ENCODE peak calls at places on chromosomes 11 and 22, in ten cellular contexts. One of them, this sample, is unnamed.

GRCh38 chr11:115699733-115700132 is 195.5 kb upstream of the CADM1 start:
- DNase-seq in endothelial cell: no peak
- DNase-seq in brain microvascular endothelial cell: no peak
- DNase-seq in body of pancreas: no peak
- DNase-seq in MM.1S: no peak
- DNase-seq in progenitor cell of endocrine pancreas: no peak
- DNase-seq in cardiac fibroblast: no peak
- DNase-seq in WTC11: no peak
- DNase-seq in kidney: no peak
- DNase-seq in GM06990: no peak
- DNase-seq in this sample: no peak

GRCh38 chr11:82927264-82927880 is 25.8 kb downstream of the DDIAS start:
- DNase-seq in endothelial cell: no peak
- DNase-seq in brain microvascular endothelial cell: peak
- DNase-seq in body of pancreas: no peak
- DNase-seq in MM.1S: peak
- DNase-seq in progenitor cell of endocrine pancreas: no peak
- DNase-seq in cardiac fibroblast: peak
- DNase-seq in WTC11: no peak
- DNase-seq in kidney: no peak
- DNase-seq in GM06990: no peak
- DNase-seq in this sample: peak

GRCh38 chr11:125165111-125165663 is 636 bp downstream of the PKNOX2 start:
- DNase-seq in endothelial cell: peak
- DNase-seq in brain microvascular endothelial cell: no peak
- DNase-seq in body of pancreas: peak
- DNase-seq in MM.1S: no peak
- DNase-seq in progenitor cell of endocrine pancreas: peak
- DNase-seq in cardiac fibroblast: peak
- DNase-seq in WTC11: peak
- DNase-seq in kidney: peak
- DNase-seq in GM06990: no peak
- DNase-seq in this sample: no peak

GRCh38 chr11:117606211-117606610 is 190.8 kb downstream of the DSCAML1 start:
- DNase-seq in endothelial cell: no peak
- DNase-seq in brain microvascular endothelial cell: no peak
- DNase-seq in body of pancreas: no peak
- DNase-seq in MM.1S: peak
- DNase-seq in progenitor cell of endocrine pancreas: no peak
- DNase-seq in cardiac fibroblast: no peak
- DNase-seq in WTC11: no peak
- DNase-seq in kidney: no peak
- DNase-seq in GM06990: no peak
- DNase-seq in this sample: no peak

GRCh38 chr11:69422645-69423044 is 58.8 kb upstream of the LINC01488 start:
- DNase-seq in endothelial cell: no peak
- DNase-seq in brain microvascular endothelial cell: no peak
- DNase-seq in body of pancreas: no peak
- DNase-seq in MM.1S: no peak
- DNase-seq in progenitor cell of endocrine pancreas: no peak
- DNase-seq in cardiac fibroblast: no peak
- DNase-seq in WTC11: no peak
- DNase-seq in kidney: peak
- DNase-seq in GM06990: no peak
- DNase-seq in this sample: no peak

GRCh38 chr11:19557720-19558140 is 154.9 kb upstream of the NAV2 start:
- DNase-seq in endothelial cell: peak
- DNase-seq in brain microvascular endothelial cell: peak
- DNase-seq in body of pancreas: peak
- DNase-seq in MM.1S: peak
- DNase-seq in progenitor cell of endocrine pancreas: peak
- DNase-seq in cardiac fibroblast: peak
- DNase-seq in WTC11: peak
- DNase-seq in kidney: peak
- DNase-seq in GM06990: peak
- DNase-seq in this sample: peak

GRCh38 chr11:33373636-33374035 is 116.5 kb downstream of the HIPK3 start:
- DNase-seq in endothelial cell: no peak
- DNase-seq in brain microvascular endothelial cell: no peak
- DNase-seq in body of pancreas: no peak
- DNase-seq in MM.1S: no peak
- DNase-seq in progenitor cell of endocrine pancreas: no peak
- DNase-seq in cardiac fibroblast: no peak
- DNase-seq in WTC11: no peak
- DNase-seq in kidney: no peak
- DNase-seq in GM06990: no peak
- DNase-seq in this sample: no peak

GRCh38 chr11:75337195-75337654 is 14.2 kb downstream of the ARRB1 start:
- DNase-seq in endothelial cell: no peak
- DNase-seq in brain microvascular endothelial cell: peak
- DNase-seq in body of pancreas: no peak
- DNase-seq in MM.1S: no peak
- DNase-seq in progenitor cell of endocrine pancreas: no peak
- DNase-seq in cardiac fibroblast: peak
- DNase-seq in WTC11: no peak
- DNase-seq in kidney: no peak
- DNase-seq in GM06990: no peak
- DNase-seq in this sample: no peak

GRCh38 chr11:37110383-37110782 is 512.3 kb upstream of the RAG2 start:
- DNase-seq in endothelial cell: no peak
- DNase-seq in brain microvascular endothelial cell: no peak
- DNase-seq in body of pancreas: no peak
- DNase-seq in MM.1S: no peak
- DNase-seq in progenitor cell of endocrine pancreas: no peak
- DNase-seq in cardiac fibroblast: no peak
- DNase-seq in WTC11: no peak
- DNase-seq in kidney: no peak
- DNase-seq in GM06990: no peak
- DNase-seq in this sample: no peak

GRCh38 chr11:120648706-120649250 is 137.2 kb downstream of the GRIK4 start:
- DNase-seq in endothelial cell: no peak
- DNase-seq in brain microvascular endothelial cell: no peak
- DNase-seq in body of pancreas: no peak
- DNase-seq in MM.1S: no peak
- DNase-seq in progenitor cell of endocrine pancreas: no peak
- DNase-seq in cardiac fibroblast: no peak
- DNase-seq in WTC11: no peak
- DNase-seq in kidney: no peak
- DNase-seq in GM06990: no peak
- DNase-seq in this sample: no peak

GRCh38 chr22:28815101-28815500 is 14.7 kb upstream of the XBP1 start:
- DNase-seq in endothelial cell: no peak
- DNase-seq in brain microvascular endothelial cell: no peak
- DNase-seq in body of pancreas: no peak
- DNase-seq in MM.1S: no peak
- DNase-seq in progenitor cell of endocrine pancreas: no peak
- DNase-seq in cardiac fibroblast: no peak
- DNase-seq in WTC11: no peak
- DNase-seq in kidney: peak
- DNase-seq in GM06990: no peak
- DNase-seq in this sample: no peak

GRCh38 chr11:12585861-12586260 is 88.4 kb upstream of the TEAD1 start:
- DNase-seq in endothelial cell: no peak
- DNase-seq in brain microvascular endothelial cell: no peak
- DNase-seq in body of pancreas: no peak
- DNase-seq in MM.1S: no peak
- DNase-seq in progenitor cell of endocrine pancreas: no peak
- DNase-seq in cardiac fibroblast: no peak
- DNase-seq in WTC11: no peak
- DNase-seq in kidney: no peak
- DNase-seq in GM06990: no peak
- DNase-seq in this sample: no peak

GRCh38 chr11:57662893-57663292 is 5.0 kb upstream of the ZDHHC5 start:
- DNase-seq in endothelial cell: no peak
- DNase-seq in brain microvascular endothelial cell: no peak
- DNase-seq in body of pancreas: no peak
- DNase-seq in MM.1S: no peak
- DNase-seq in progenitor cell of endocrine pancreas: no peak
- DNase-seq in cardiac fibroblast: no peak
- DNase-seq in WTC11: no peak
- DNase-seq in kidney: no peak
- DNase-seq in GM06990: no peak
- DNase-seq in this sample: no peak
- TF ChIP-seq CTCF in endothelial cell: no peak
- TF ChIP-seq CTCF in brain microvascular endothelial cell: no peak
- TF ChIP-seq CTCF in body of pancreas: no peak
- TF ChIP-seq CTCF in MM.1S: no peak
- TF ChIP-seq CTCF in progenitor cell of endocrine pancreas: no peak
- TF ChIP-seq CTCF in cardiac fibroblast: no peak
- TF ChIP-seq CTCF in WTC11: no peak
- TF ChIP-seq CTCF in kidney: no peak
- TF ChIP-seq CTCF in GM06990: peak
- TF ChIP-seq CTCF in this sample: peak

GRCh38 chr11:3051435-3052108 is 5.7 kb downstream of the CARS1 start:
- DNase-seq in endothelial cell: no peak
- DNase-seq in brain microvascular endothelial cell: no peak
- DNase-seq in body of pancreas: no peak
- DNase-seq in MM.1S: no peak
- DNase-seq in progenitor cell of endocrine pancreas: no peak
- DNase-seq in cardiac fibroblast: no peak
- DNase-seq in WTC11: no peak
- DNase-seq in kidney: peak
- DNase-seq in GM06990: no peak
- DNase-seq in this sample: no peak
- TF ChIP-seq CTCF in endothelial cell: no peak
- TF ChIP-seq CTCF in brain microvascular endothelial cell: peak
- TF ChIP-seq CTCF in body of pancreas: no peak
- TF ChIP-seq CTCF in MM.1S: no peak
- TF ChIP-seq CTCF in progenitor cell of endocrine pancreas: no peak
- TF ChIP-seq CTCF in cardiac fibroblast: peak
- TF ChIP-seq CTCF in WTC11: no peak
- TF ChIP-seq CTCF in kidney: no peak
- TF ChIP-seq CTCF in GM06990: no peak
- TF ChIP-seq CTCF in this sample: peak

DNA sequence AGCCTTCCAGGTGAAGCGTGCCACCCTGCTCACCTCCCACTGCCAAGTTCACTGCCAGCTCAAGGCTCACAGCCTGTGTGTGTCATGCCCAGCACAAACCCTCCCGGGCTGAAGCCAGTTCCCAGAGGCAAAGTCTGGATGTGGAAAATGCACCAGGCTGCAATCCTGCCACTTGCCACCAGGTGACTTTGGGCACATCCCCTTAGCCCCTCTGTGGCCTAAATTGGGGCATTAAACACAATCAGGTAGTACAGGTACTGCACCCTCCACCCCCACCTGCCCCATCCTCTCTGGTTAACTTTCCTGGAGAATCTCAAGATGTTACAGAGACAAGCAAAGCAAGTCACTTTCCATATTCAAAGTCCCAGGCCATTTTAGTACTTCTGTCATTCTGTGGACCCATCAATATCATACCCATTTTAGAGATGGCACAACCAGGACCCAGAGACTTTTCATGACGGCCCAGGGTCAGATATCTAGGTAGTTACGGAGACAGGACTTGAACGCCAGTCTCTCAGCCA is 1.8 kb upstream of the RASD2 start:
- DNase-seq in endothelial cell: peak
- DNase-seq in brain microvascular endothelial cell: no peak
- DNase-seq in body of pancreas: peak
- DNase-seq in MM.1S: peak
- DNase-seq in progenitor cell of endocrine pancreas: peak
- DNase-seq in cardiac fibroblast: no peak
- DNase-seq in WTC11: peak
- DNase-seq in kidney: no peak
- DNase-seq in GM06990: no peak
- DNase-seq in this sample: no peak
- TF ChIP-seq CTCF in endothelial cell: peak
- TF ChIP-seq CTCF in brain microvascular endothelial cell: peak
- TF ChIP-seq CTCF in body of pancreas: peak
- TF ChIP-seq CTCF in MM.1S: peak
- TF ChIP-seq CTCF in progenitor cell of endocrine pancreas: peak
- TF ChIP-seq CTCF in cardiac fibroblast: peak
- TF ChIP-seq CTCF in WTC11: peak
- TF ChIP-seq CTCF in kidney: peak
- TF ChIP-seq CTCF in GM06990: peak
- TF ChIP-seq CTCF in this sample: peak

GRCh38 chr22:37418627-37419369 is 8.5 kb downstream of the ELFN2 start:
- DNase-seq in endothelial cell: no peak
- DNase-seq in brain microvascular endothelial cell: no peak
- DNase-seq in body of pancreas: no peak
- DNase-seq in MM.1S: no peak
- DNase-seq in progenitor cell of endocrine pancreas: no peak
- DNase-seq in cardiac fibroblast: no peak
- DNase-seq in WTC11: no peak
- DNase-seq in kidney: peak
- DNase-seq in GM06990: no peak
- DNase-seq in this sample: no peak

GRCh38 chr22:37419370-37419915 is 7.8 kb downstream of the ELFN2 start:
- DNase-seq in endothelial cell: no peak
- DNase-seq in brain microvascular endothelial cell: no peak
- DNase-seq in body of pancreas: no peak
- DNase-seq in MM.1S: no peak
- DNase-seq in progenitor cell of endocrine pancreas: no peak
- DNase-seq in cardiac fibroblast: no peak
- DNase-seq in WTC11: no peak
- DNase-seq in kidney: peak
- DNase-seq in GM06990: no peak
- DNase-seq in this sample: no peak

GRCh38 chr22:37420656-37421467 is 6.4 kb downstream of the ELFN2 start:
- DNase-seq in endothelial cell: no peak
- DNase-seq in brain microvascular endothelial cell: no peak
- DNase-seq in body of pancreas: no peak
- DNase-seq in MM.1S: no peak
- DNase-seq in progenitor cell of endocrine pancreas: no peak
- DNase-seq in cardiac fibroblast: peak
- DNase-seq in WTC11: no peak
- DNase-seq in kidney: no peak
- DNase-seq in GM06990: no peak
- DNase-seq in this sample: no peak

GRCh38 chr22:37421468-37421877 is 5.8 kb downstream of the ELFN2 start:
- DNase-seq in endothelial cell: no peak
- DNase-seq in brain microvascular endothelial cell: no peak
- DNase-seq in body of pancreas: no peak
- DNase-seq in MM.1S: no peak
- DNase-seq in progenitor cell of endocrine pancreas: no peak
- DNase-seq in cardiac fibroblast: no peak
- DNase-seq in WTC11: no peak
- DNase-seq in kidney: no peak
- DNase-seq in GM06990: no peak
- DNase-seq in this sample: no peak

DNA sequence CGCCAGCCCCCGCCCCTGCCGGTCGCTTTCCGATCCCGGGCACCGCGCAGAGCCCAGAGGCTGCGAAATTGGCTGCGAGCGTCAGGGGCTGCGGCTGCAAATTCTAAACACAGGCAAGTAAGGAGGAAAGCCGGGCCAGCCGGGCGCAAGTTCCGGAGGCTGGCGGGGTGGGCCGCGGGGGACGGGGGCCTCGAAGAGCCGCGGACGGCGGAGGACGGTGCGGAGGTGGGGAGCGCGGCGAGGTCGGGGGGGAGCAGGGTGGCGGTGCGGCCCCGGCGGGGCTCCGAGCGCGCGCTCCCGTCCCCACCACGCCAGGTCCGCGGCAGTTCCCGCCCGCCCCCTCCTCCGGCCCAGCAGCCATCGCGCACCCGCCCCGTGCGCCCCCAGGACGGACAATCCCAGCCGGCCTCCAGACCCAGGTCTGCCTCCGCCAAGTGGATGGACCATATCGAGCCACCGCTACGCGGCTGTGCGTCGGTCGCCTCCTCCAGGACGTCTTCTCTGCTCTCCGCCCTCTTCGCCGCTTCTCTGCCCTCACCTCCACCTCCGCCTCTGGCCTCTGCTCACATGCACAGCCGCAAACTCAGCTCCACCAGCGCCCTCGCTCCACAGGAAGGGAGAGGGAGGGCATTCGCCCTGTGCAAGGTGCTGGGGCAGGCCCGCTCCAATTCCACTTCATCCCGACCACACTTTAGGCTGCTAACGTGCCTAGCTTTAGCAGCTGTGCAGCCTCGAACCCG is 7.2 kb downstream of the ELFN2 start:
- DNase-seq in endothelial cell: peak
- DNase-seq in brain microvascular endothelial cell: no peak
- DNase-seq in body of pancreas: no peak
- DNase-seq in MM.1S: peak
- DNase-seq in progenitor cell of endocrine pancreas: no peak
- DNase-seq in cardiac fibroblast: no peak
- DNase-seq in WTC11: peak
- DNase-seq in kidney: peak
- DNase-seq in GM06990: no peak
- DNase-seq in this sample: no peak
- TF ChIP-seq CTCF in endothelial cell: no peak
- TF ChIP-seq CTCF in brain microvascular endothelial cell: no peak
- TF ChIP-seq CTCF in body of pancreas: no peak
- TF ChIP-seq CTCF in MM.1S: no peak
- TF ChIP-seq CTCF in progenitor cell of endocrine pancreas: no peak
- TF ChIP-seq CTCF in cardiac fibroblast: no peak
- TF ChIP-seq CTCF in WTC11: no peak
- TF ChIP-seq CTCF in kidney: no peak
- TF ChIP-seq CTCF in GM06990: no peak
- TF ChIP-seq CTCF in this sample: no peak